ENCODE peak calls at places on chromosomes 2 and 18, in four cellular contexts. One of them, this sample, is unnamed.

GRCh38 chr2:96808176-96808837 is 7.8 kb upstream of the CNNM3 start:
- DNase-seq in K562: no peak
- DNase-seq in SK-N-SH: no peak
- DNase-seq in GM12878: no peak
- DNase-seq in this sample: no peak

GRCh38 chr2:178891265-178891958 is 84.2 kb upstream of the TTN start:
- DNase-seq in K562: peak
- DNase-seq in GM12878: peak
- DNase-seq in SK-N-SH: peak
- DNase-seq in this sample: peak

GRCh38 chr2:150520887-150521664 is 33.6 kb upstream of the RND3 start:
- DNase-seq in GM12878: no peak
- DNase-seq in SK-N-SH: no peak
- DNase-seq in K562: no peak
- DNase-seq in this sample: no peak

GRCh38 chr2:49490710-49491109 is 336.4 kb upstream of the FSHR start:
- DNase-seq in K562: peak
- DNase-seq in GM12878: no peak
- DNase-seq in SK-N-SH: no peak
- DNase-seq in this sample: peak

GRCh38 chr2:203694186-203694585 is 12.3 kb upstream of the CD28 start:
- DNase-seq in K562: no peak
- DNase-seq in SK-N-SH: no peak
- DNase-seq in GM12878: no peak
- DNase-seq in this sample: no peak

GRCh38 chr2:157872791-157873190 is 3.3 kb downstream of the ACVR1 start:
- DNase-seq in SK-N-SH: no peak
- DNase-seq in K562: no peak
- DNase-seq in GM12878: no peak
- DNase-seq in this sample: no peak

GRCh38 chr18:23730850-23731249 is 41.6 kb downstream of the LAMA3 start:
- DNase-seq in K562: no peak
- DNase-seq in SK-N-SH: no peak
- DNase-seq in GM12878: no peak
- DNase-seq in this sample: no peak

GRCh38 chr2:194176134-194176533 is 1480.9 kb upstream of the SLC39A10 start:
- DNase-seq in K562: no peak
- DNase-seq in GM12878: no peak
- DNase-seq in SK-N-SH: no peak
- DNase-seq in this sample: no peak

GRCh38 chr2:214575030-214575949 is 164.4 kb downstream of the VWC2L start:
- DNase-seq in GM12878: no peak
- DNase-seq in SK-N-SH: no peak
- DNase-seq in K562: no peak
- DNase-seq in this sample: no peak

GRCh38 chr2:188810591-188810990 is 163.6 kb upstream of the COL3A1 start:
- DNase-seq in GM12878: no peak
- DNase-seq in K562: no peak
- DNase-seq in SK-N-SH: no peak
- DNase-seq in this sample: no peak

GRCh38 chr2:11802782-11803191 is 56.4 kb downstream of the LPIN1 start:
- DNase-seq in SK-N-SH: no peak
- DNase-seq in GM12878: no peak
- DNase-seq in K562: no peak
- DNase-seq in this sample: no peak

GRCh38 chr18:33735428-33735827 is 157.4 kb downstream of the ASXL3 start:
- DNase-seq in GM12878: no peak
- DNase-seq in SK-N-SH: no peak
- DNase-seq in K562: no peak
- DNase-seq in this sample: no peak

GRCh38 chr2:217314021-217314460 is 454.2 kb upstream of the TNP1 start:
- DNase-seq in GM12878: no peak
- DNase-seq in SK-N-SH: no peak
- DNase-seq in K562: no peak
- DNase-seq in this sample: no peak

GRCh38 chr18:68417166-68417776 is 297.6 kb downstream of the TMX3 start:
- DNase-seq in GM12878: no peak
- DNase-seq in SK-N-SH: no peak
- DNase-seq in K562: no peak
- DNase-seq in this sample: no peak

GRCh38 chr2:73999881-74000597 is 15.3 kb downstream of the TET3 start:
- DNase-seq in GM12878: no peak
- DNase-seq in SK-N-SH: no peak
- DNase-seq in K562: no peak
- DNase-seq in this sample: no peak

GRCh38 chr18:34729740-34730338 is 19.7 kb downstream of the DTNA start:
- DNase-seq in K562: no peak
- DNase-seq in SK-N-SH: no peak
- DNase-seq in GM12878: no peak
- DNase-seq in this sample: no peak

GRCh38 chr2:99819766-99820165 is 322.6 kb downstream of the AFF3 start:
- DNase-seq in SK-N-SH: peak
- DNase-seq in K562: no peak
- DNase-seq in GM12878: no peak
- DNase-seq in this sample: peak

GRCh38 chr2:168456526-168457176 is 579 bp downstream of the CERS6 start:
- DNase-seq in GM12878: no peak
- DNase-seq in SK-N-SH: peak
- DNase-seq in K562: peak
- DNase-seq in this sample: peak

GRCh38 chr2:187942876-187943275 is 348.8 kb upstream of the GULP1 start:
- DNase-seq in SK-N-SH: no peak
- DNase-seq in K562: no peak
- DNase-seq in GM12878: no peak
- DNase-seq in this sample: no peak

GRCh38 chr2:10786240-10786982 is 26.2 kb downstream of the PDIA6 start:
- DNase-seq in SK-N-SH: no peak
- DNase-seq in K562: no peak
- DNase-seq in GM12878: no peak
- DNase-seq in this sample: no peak

GRCh38 chr2:147910990-147911473 is 66.2 kb downstream of the ACVR2A start:
- DNase-seq in SK-N-SH: no peak
- DNase-seq in K562: peak
- DNase-seq in GM12878: peak
- DNase-seq in this sample: no peak

GRCh38 chr2:39416172-39416571 is 20.9 kb downstream of the MAP4K3 start:
- DNase-seq in SK-N-SH: no peak
- DNase-seq in K562: no peak
- DNase-seq in GM12878: no peak
- DNase-seq in this sample: no peak

GRCh38 chr2:30894498-30895119 is 87.4 kb upstream of the CAPN13 start:
- DNase-seq in SK-N-SH: no peak
- DNase-seq in GM12878: no peak
- DNase-seq in K562: no peak
- DNase-seq in this sample: no peak

GRCh38 chr2:237858294-237859081 is 935 bp upstream of the RAMP1 start:
- DNase-seq in GM12878: peak
- DNase-seq in SK-N-SH: peak
- DNase-seq in K562: peak
- DNase-seq in this sample: peak

GRCh38 chr2:227010433-227010832 is 153.6 kb downstream of the COL4A4 start:
- DNase-seq in SK-N-SH: no peak
- DNase-seq in K562: no peak
- DNase-seq in GM12878: no peak
- DNase-seq in this sample: no peak

GRCh38 chr2:100000915-100001707 is 141.3 kb downstream of the AFF3 start:
- DNase-seq in SK-N-SH: no peak
- DNase-seq in GM12878: no peak
- DNase-seq in K562: no peak
- DNase-seq in this sample: no peak

GRCh38 chr2:233764264-233764663 is 4.2 kb downstream of the UGT1A1 start:
- DNase-seq in SK-N-SH: no peak
- DNase-seq in K562: no peak
- DNase-seq in GM12878: no peak
- DNase-seq in this sample: no peak

GRCh38 chr2:27085670-27086089 is 892 bp upstream of the KHK start:
- DNase-seq in SK-N-SH: peak
- DNase-seq in K562: peak
- DNase-seq in GM12878: no peak
- DNase-seq in this sample: peak

GRCh38 chr2:23360571-23361125 is 24.3 kb upstream of the KLHL29 start:
- DNase-seq in K562: peak
- DNase-seq in SK-N-SH: peak
- DNase-seq in GM12878: no peak
- DNase-seq in this sample: peak

GRCh38 chr2:119218478-119219064 is 5.1 kb upstream of the STEAP3 start:
- DNase-seq in GM12878: no peak
- DNase-seq in SK-N-SH: no peak
- DNase-seq in K562: peak
- DNase-seq in this sample: no peak

GRCh38 chr2:218881744-218882462 is 1.3 kb downstream of the WNT10A start:
- DNase-seq in K562: no peak
- DNase-seq in SK-N-SH: peak
- DNase-seq in GM12878: no peak
- DNase-seq in this sample: no peak
- TF ChIP-seq USF1 in K562: no peak
- TF ChIP-seq USF1 in SK-N-SH: no peak
- TF ChIP-seq USF1 in GM12878: no peak
- TF ChIP-seq USF1 in this sample: no peak

GRCh38 chr2:156434461-156435291 is 1.5 kb upstream of the GPD2 start:
- DNase-seq in K562: no peak
- DNase-seq in SK-N-SH: no peak
- DNase-seq in GM12878: no peak
- DNase-seq in this sample: no peak

GRCh38 chr2:156427067-156427466 is 9.1 kb upstream of the GPD2 start:
- DNase-seq in GM12878: no peak
- DNase-seq in SK-N-SH: no peak
- DNase-seq in K562: no peak
- DNase-seq in this sample: no peak

GRCh38 chr2:156430236-156430977 is 5.8 kb upstream of the GPD2 start:
- DNase-seq in GM12878: no peak
- DNase-seq in K562: no peak
- DNase-seq in SK-N-SH: no peak
- DNase-seq in this sample: no peak

GRCh38 chr2:156429211-156429610 is 7.0 kb upstream of the GPD2 start:
- DNase-seq in K562: no peak
- DNase-seq in SK-N-SH: no peak
- DNase-seq in GM12878: no peak
- DNase-seq in this sample: no peak

DNA sequence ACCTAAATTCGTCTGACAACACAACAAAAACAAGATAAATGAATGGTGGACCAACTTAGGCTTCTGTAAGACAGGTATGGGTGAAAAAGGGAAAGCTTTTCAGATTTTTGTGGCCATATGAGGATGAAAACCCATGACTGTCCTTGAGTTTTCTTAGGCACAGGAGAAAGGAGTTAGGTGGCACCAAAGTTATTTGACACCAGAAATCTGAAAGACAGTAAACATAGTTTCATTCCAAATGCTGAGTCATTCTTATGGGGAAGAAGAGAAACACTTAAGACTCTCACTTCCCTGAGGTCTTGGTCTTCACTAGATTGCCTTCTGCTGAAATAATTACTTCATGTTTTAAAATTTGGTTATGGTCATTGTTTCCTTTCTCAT is 5.2 kb upstream of the GPD2 start:
- DNase-seq in K562: peak
- DNase-seq in GM12878: peak
- DNase-seq in SK-N-SH: no peak
- DNase-seq in this sample: no peak
- TF ChIP-seq USF1 in K562: no peak
- TF ChIP-seq USF1 in GM12878: no peak
- TF ChIP-seq USF1 in SK-N-SH: no peak
- TF ChIP-seq USF1 in this sample: no peak

DNA sequence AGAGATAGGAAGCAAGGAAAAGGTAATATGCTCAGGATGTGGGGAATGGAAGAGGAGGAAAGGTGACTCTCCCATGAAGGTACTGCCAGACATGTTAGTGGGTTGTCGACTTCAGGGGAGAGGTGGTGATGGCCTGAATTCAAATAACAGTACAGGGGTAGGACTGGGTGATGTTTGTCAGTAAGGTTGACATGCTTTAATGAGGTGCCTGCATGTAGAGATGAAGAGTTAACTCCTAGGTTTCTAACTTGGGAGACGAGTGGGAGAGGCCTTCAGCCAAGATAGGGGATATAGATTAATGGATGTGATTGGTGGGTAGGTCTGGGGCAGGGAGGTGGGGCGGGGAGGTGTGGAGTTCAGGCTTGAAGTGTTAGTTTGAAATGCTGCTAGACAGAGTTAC is 2.6 kb downstream of the NAPG start:
- DNase-seq in SK-N-SH: no peak
- DNase-seq in GM12878: no peak
- DNase-seq in K562: peak
- DNase-seq in this sample: no peak
- TF ChIP-seq USF1 in SK-N-SH: no peak
- TF ChIP-seq USF1 in GM12878: no peak
- TF ChIP-seq USF1 in K562: no peak
- TF ChIP-seq USF1 in this sample: no peak

GRCh38 chr18:10687161-10687925 is 161.5 kb downstream of the NAPG start:
- DNase-seq in SK-N-SH: no peak
- DNase-seq in GM12878: no peak
- DNase-seq in K562: no peak
- DNase-seq in this sample: no peak
- TF ChIP-seq USF1 in SK-N-SH: no peak
- TF ChIP-seq USF1 in GM12878: no peak
- TF ChIP-seq USF1 in K562: no peak
- TF ChIP-seq USF1 in this sample: no peak

GRCh38 chr2:60392014-60392391 is 161.5 kb downstream of the BCL11A start:
- DNase-seq in SK-N-SH: no peak
- DNase-seq in GM12878: no peak
- DNase-seq in K562: no peak
- DNase-seq in this sample: no peak

GRCh38 chr2:60391250-60392013 is 162.0 kb downstream of the BCL11A start:
- DNase-seq in SK-N-SH: no peak
- DNase-seq in K562: no peak
- DNase-seq in GM12878: no peak
- DNase-seq in this sample: no peak

GRCh38 chr2:60385648-60386047 is 167.8 kb downstream of the BCL11A start:
- DNase-seq in GM12878: no peak
- DNase-seq in SK-N-SH: no peak
- DNase-seq in K562: no peak
- DNase-seq in this sample: no peak

GRCh38 chr2:60383421-60384117 is 169.9 kb downstream of the BCL11A start:
- DNase-seq in SK-N-SH: no peak
- DNase-seq in GM12878: no peak
- DNase-seq in K562: no peak
- DNase-seq in this sample: no peak

DNA sequence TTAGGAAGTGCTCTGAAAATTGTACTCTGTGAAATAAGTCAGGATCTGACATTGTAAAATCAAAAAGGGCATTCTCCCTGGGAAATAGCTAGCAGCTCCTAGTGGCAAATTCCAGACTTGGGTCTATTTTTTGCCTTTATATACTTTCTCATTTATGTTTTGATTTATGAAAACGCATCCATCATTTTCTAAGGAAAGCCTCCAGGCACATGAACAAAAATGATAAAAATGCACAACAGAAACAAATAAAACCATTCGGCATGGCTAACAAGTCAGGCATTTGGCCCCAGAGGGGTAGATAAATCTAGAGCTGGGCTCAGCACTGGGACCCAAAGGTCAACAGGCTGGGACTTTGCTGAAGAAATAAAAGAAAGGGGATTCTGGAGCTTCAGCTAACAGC is 167.0 kb downstream of the BCL11A start:
- DNase-seq in SK-N-SH: no peak
- DNase-seq in GM12878: no peak
- DNase-seq in K562: no peak
- DNase-seq in this sample: no peak
- TF ChIP-seq USF1 in SK-N-SH: no peak
- TF ChIP-seq USF1 in GM12878: no peak
- TF ChIP-seq USF1 in K562: no peak
- TF ChIP-seq USF1 in this sample: no peak